ENCODE peak calls at places on chromosomes 1 and 21, in eight cellular contexts. F is epithelial cell of esophagus, Y is mucosa of descending colon, E is testis, W is upper lobe of right lung, S is psoas muscle, A is nephron progenitor cell, P is HFFc6. U is an unnamed sample.

GRCh38 chr1:169739980-169740379 is 6.1 kb upstream of the SELE start:
- DNase-seq in F (no peak), E (no peak), Y (no peak), A (no peak), W (no peak), S (no peak), P (no peak), U (no peak)

GRCh38 chr1:9808459-9808858 is 15.3 kb downstream of the CLSTN1 start:
- DNase-seq in E (no peak), P (no peak), W (peak), Y (no peak), S (no peak), F (no peak), A (no peak), U (peak)

GRCh38 chr1:161069731-161070270 is at the start of gene ARHGAP30:
- DNase-seq in F (no peak), W (peak), A (no peak), P (no peak), S (peak), Y (peak), E (peak), U (no peak)

GRCh38 chr1:229408458-229409037 is 25.3 kb downstream of the ACTA1 start:
- DNase-seq in A (peak), E (no peak), Y (no peak), P (peak), W (no peak), F (peak), S (peak), U (no peak)

GRCh38 chr21:44405948-44406872 is 49.1 kb upstream of the LRRC3 start:
- DNase-seq in W (no peak), Y (no peak), P (peak), A (no peak), E (peak), S (no peak), F (no peak), U (no peak)

GRCh38 chr1:75273110-75273509 is 138.9 kb downstream of the LHX8 start:
- DNase-seq in W (no peak), F (no peak), E (no peak), P (no peak), S (no peak), A (no peak), Y (no peak), U (no peak)

GRCh38 chr1:205263580-205264190 is 35.9 kb downstream of the TMCC2 start:
- DNase-seq in E (no peak), W (no peak), P (peak), A (no peak), Y (no peak), F (no peak), S (no peak), U (no peak)

GRCh38 chr1:54853793-54854370 is 33.1 kb downstream of the DHCR24 start:
- DNase-seq in S (no peak), A (no peak), E (no peak), P (no peak), Y (no peak), F (no peak), W (peak), U (peak)

GRCh38 chr1:93275634-93276295 is 69.9 kb upstream of the DR1 start:
- DNase-seq in F (peak), A (no peak), W (no peak), S (no peak), Y (no peak), E (no peak), P (no peak), U (no peak)

GRCh38 chr21:31622397-31622796 is 37.1 kb upstream of the SOD1 start:
- DNase-seq in Y (no peak), F (no peak), S (no peak), A (no peak), W (no peak), E (no peak), P (no peak), U (no peak)

GRCh38 chr1:9419642-9420041 is 119.6 kb upstream of the SLC25A33 start:
- DNase-seq in W (no peak), P (no peak), E (no peak), Y (no peak), F (no peak), A (no peak), S (no peak), U (no peak)

GRCh38 chr1:53498555-53499142 is 39.5 kb downstream of the DMRTB1 start:
- DNase-seq in A (no peak), W (no peak), S (peak), F (no peak), Y (no peak), P (peak), E (no peak), U (peak)

GRCh38 chr1:88701275-88701674 is 17.2 kb downstream of the PKN2 start:
- DNase-seq in A (no peak), E (no peak), W (no peak), P (no peak), F (no peak), Y (no peak), S (no peak), U (no peak)

GRCh38 chr1:201276891-201277290 is 6.4 kb upstream of the PKP1 start:
- DNase-seq in F (peak), W (no peak), A (no peak), S (no peak), P (no peak), Y (no peak), E (no peak), U (no peak)

GRCh38 chr21:44940116-44940631 is 345 bp downstream of the SLX9 start:
- DNase-seq in P (no peak), A (no peak), F (no peak), S (no peak), Y (no peak), E (no peak), W (no peak), U (peak)

GRCh38 chr1:157819886-157820285 is at the start of gene FCRL1:
- DNase-seq in A (no peak), W (no peak), F (no peak), P (no peak), Y (no peak), E (no peak), S (no peak), U (no peak)

GRCh38 chr1:25161981-25162380 is 70.3 kb downstream of the SYF2 start:
- DNase-seq in Y (no peak), F (no peak), W (no peak), E (no peak), P (no peak), A (no peak), S (no peak), U (no peak)

GRCh38 chr1:179079113-179079761 is 2.6 kb upstream of the TOR3A start:
- DNase-seq in F (peak), E (peak), W (no peak), A (peak), Y (peak), P (peak), S (no peak), U (no peak)

GRCh38 chr21:20882462-20883415 is 115.5 kb upstream of the NCAM2 start:
- DNase-seq in P (no peak), E (peak), F (peak), A (peak), Y (peak), S (no peak), W (no peak), U (no peak)

GRCh38 chr1:38789498-38790169 is 69.9 kb downstream of the RRAGC start:
- DNase-seq in A (no peak), W (no peak), E (no peak), F (peak), S (no peak), Y (no peak), P (no peak), U (no peak)

GRCh38 chr1:151838491-151839412 is 868 bp downstream of the C2CD4D start:
- DNase-seq in F (no peak), S (no peak), A (peak), P (no peak), Y (no peak), E (no peak), W (peak), U (no peak)

GRCh38 chr1:247530785-247531184 is 5.5 kb downstream of the OR2C3 start:
- DNase-seq in F (no peak), E (peak), A (no peak), P (no peak), S (no peak), W (no peak), Y (no peak), U (no peak)

GRCh38 chr1:111723091-111723806 is 15.9 kb downstream of the INKA2 start:
- DNase-seq in A (no peak), E (no peak), S (no peak), F (no peak), P (no peak), Y (no peak), W (no peak), U (no peak)

GRCh38 chr1:163093169-163093568 is 24.0 kb downstream of the RGS4 start:
- DNase-seq in P (no peak), W (no peak), S (no peak), E (peak), A (no peak), F (no peak), Y (no peak), U (no peak)

GRCh38 chr1:232249335-232249734 is 380.6 kb downstream of the SIPA1L2 start:
- DNase-seq in F (no peak), S (no peak), E (no peak), P (no peak), W (no peak), Y (no peak), A (no peak), U (no peak)

GRCh38 chr1:34754878-34755637 is at the start of gene GJB5:
- DNase-seq in F (peak), A (no peak), S (no peak), Y (no peak), E (no peak), W (peak), P (no peak), U (no peak)

GRCh38 chr1:6384135-6384534 is 9.4 kb downstream of the ACOT7 start:
- DNase-seq in W (no peak), S (no peak), A (no peak), E (no peak), Y (no peak), F (no peak), P (no peak), U (no peak)

GRCh38 chr1:6373961-6374720 is 19.4 kb downstream of the ACOT7 start:
- DNase-seq in A (no peak), P (no peak), S (no peak), E (no peak), Y (no peak), W (no peak), F (peak), U (no peak)

GRCh38 chr1:6380037-6380436 is 13.5 kb downstream of the ACOT7 start:
- DNase-seq in P (no peak), E (no peak), A (no peak), F (no peak), Y (no peak), W (no peak), S (no peak), U (no peak)

GRCh38 chr1:6378096-6378746 is 15.3 kb downstream of the ACOT7 start:
- DNase-seq in W (no peak), E (no peak), F (no peak), S (no peak), P (no peak), A (no peak), Y (no peak), U (no peak)
- TF ChIP-seq CTCF in W (no peak), E (no peak), F (no peak), S (no peak), P (no peak), A (no peak), Y (no peak), U (peak)

DNA sequence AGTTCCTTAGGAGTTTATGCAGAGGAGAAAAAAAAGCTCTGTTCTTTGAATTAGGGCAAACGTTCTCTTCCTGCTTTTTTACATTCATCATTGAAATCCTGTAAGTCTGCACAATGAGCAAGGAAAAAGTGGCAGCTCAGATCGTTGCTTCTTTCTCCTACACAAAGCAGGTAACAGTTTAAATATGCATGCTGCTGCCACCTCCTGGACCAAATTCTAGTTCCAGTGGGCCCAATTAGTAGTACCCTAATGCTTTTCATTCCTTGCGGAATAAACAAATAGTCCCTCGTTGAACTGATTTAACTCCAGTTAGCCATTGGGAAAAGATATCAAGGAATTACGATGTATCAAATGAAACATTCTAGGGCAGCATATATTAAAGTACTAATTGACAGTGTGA is 20.1 kb downstream of the YTHDF2 start:
- DNase-seq in Y (no peak), F (no peak), A (no peak), P (no peak), S (no peak), W (no peak), E (no peak), U (no peak)
- TF ChIP-seq CTCF in Y (no peak), F (peak), A (no peak), P (peak), S (no peak), W (peak), E (no peak), U (peak)

GRCh38 chr21:46243865-46244490 is 15.4 kb upstream of the LSS start:
- DNase-seq in A (no peak), F (no peak), W (no peak), P (no peak), E (no peak), S (no peak), Y (no peak), U (no peak)

GRCh38 chr21:46246345-46246744 is 17.8 kb upstream of the LSS start:
- DNase-seq in S (no peak), Y (no peak), E (no peak), P (no peak), A (no peak), W (no peak), F (no peak), U (no peak)

GRCh38 chr21:46243325-46243724 is 14.8 kb upstream of the LSS start:
- DNase-seq in W (no peak), Y (no peak), P (no peak), A (no peak), S (no peak), E (no peak), F (no peak), U (no peak)

GRCh38 chr21:46244602-46245001 is 16.0 kb upstream of the LSS start:
- DNase-seq in E (no peak), Y (no peak), S (no peak), A (no peak), P (no peak), W (no peak), F (no peak), U (no peak)

DNA sequence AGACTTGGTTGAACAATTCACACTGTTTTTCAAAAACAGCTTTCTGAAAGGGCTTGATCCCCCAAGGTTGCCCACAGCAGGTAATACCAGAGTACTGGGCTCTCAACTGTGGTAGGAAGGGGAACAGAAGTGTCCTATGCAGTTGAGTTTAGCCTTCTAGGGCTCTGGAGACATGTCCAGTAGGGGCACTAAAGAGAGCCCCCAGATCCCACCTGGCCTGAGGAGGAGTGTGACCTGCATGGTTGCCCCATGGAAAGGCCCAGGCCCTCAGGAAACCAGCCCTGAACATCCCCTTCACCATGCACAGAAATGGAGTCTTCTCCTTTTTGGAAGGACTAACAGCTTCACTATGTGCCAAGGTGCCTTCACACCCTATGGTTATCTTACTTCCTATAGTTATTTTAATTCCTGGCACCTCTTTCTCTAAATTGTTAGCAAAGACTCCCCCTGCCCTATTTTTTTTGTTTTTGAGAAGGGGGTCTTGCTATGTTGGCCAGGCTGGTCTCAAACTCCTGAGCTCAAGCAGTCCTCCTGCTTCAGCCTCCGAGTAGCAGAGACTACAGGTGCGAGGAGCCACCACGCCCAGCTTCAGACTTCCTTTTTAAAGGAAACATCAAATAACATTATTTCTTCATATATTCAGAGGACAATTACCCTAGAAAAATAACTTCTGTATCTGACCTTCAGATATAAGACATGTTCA is 16.8 kb upstream of the LSS start:
- DNase-seq in S (no peak), P (no peak), W (no peak), F (no peak), A (no peak), E (no peak), Y (no peak), U (no peak)
- TF ChIP-seq CTCF in S (no peak), P (no peak), W (no peak), F (no peak), A (no peak), E (no peak), Y (no peak), U (no peak)

GRCh38 chr21:43269461-43269860 is 100.7 kb downstream of the CRYAA start:
- DNase-seq in Y (no peak), P (no peak), F (no peak), A (no peak), W (peak), E (no peak), S (peak), U (peak)
- TF ChIP-seq CTCF in Y (no peak), P (peak), F (no peak), A (peak), W (peak), E (no peak), S (no peak), U (peak)

DNA sequence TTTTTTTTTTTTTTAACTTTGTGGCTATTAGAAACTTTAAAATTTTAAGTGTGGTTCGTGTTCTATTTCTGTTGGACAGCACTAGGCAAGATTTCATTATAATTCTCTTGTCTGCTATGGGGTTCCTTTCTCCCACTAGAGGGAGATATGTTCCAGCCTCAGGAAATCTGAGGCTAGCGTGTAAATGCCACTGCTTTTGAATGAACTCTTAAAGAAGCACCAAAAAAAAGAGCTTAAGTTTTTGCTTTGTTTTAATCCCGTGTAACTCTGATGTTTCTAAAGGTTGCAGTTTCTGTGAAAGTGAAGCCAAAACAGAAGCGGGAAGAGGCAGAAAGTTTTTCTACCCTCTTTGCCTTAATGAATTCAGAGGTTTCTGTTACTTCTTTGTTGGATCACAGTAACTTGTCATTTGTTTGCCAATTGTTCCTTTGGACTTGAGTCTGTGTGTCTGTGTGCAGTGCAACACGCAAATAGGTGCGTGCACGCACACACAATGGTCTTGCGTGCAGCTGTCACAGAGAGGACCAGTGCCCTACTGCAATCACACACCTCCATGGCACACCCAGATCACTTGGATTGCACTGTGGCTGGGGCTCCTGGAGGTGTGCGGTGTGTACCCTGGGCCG is 32.3 kb downstream of the HHAT start:
- DNase-seq in Y (no peak), P (peak), E (no peak), S (no peak), W (no peak), F (peak), A (no peak), U (no peak)
- TF ChIP-seq CTCF in Y (no peak), P (peak), E (peak), S (peak), W (peak), F (peak), A (peak), U (peak)

U was measured in chondrocyte.